ENCODE peak calls at places on chromosome X, in nine cellular contexts. P, J, Y, V, X, S, O, K and L are unnamed samples.

GRCh38 chrX:110159235-110159634 is 156.3 kb downstream of the TMEM164 start:
- DNase-seq in J (no peak), X (no peak), P (no peak), S (no peak), O (no peak), K (no peak), Y (no peak), V (no peak), L (no peak)

GRCh38 chrX:119036369-119037029 is 36.3 kb upstream of the CT47C1 start:
- DNase-seq in K (no peak), X (peak; percentile 23), V (no peak), O (no peak), S (no peak), Y (no peak), P (no peak), J (no peak), L (no peak)

GRCh38 chrX:150463566-150463965 is 100.4 kb downstream of the MAMLD1 start:
- DNase-seq in S (no peak), K (no peak), V (no peak), J (no peak), X (no peak), P (no peak), O (no peak), Y (no peak), L (no peak)

GRCh38 chrX:4762196-4762595 is 1048.7 kb upstream of the PRKX start:
- DNase-seq in J (no peak), Y (no peak), O (no peak), X (peak; percentile 11), S (peak; percentile 59), V (no peak), P (no peak), K (no peak), L (no peak)

GRCh38 chrX:143580266-143580665 is 55.6 kb downstream of the SLITRK4 start:
- DNase-seq in Y (no peak), X (no peak), V (no peak), S (no peak), O (no peak), P (peak; percentile 65), J (no peak), K (no peak), L (no peak)

GRCh38 chrX:29477878-29478277 is 737.5 kb upstream of the MAGEB2 start:
- DNase-seq in S (no peak), K (no peak), J (no peak), X (no peak), O (no peak), Y (no peak), P (no peak), V (no peak), L (no peak)

GRCh38 chrX:20729421-20729820 is 462.7 kb upstream of the RPS6KA3 start:
- DNase-seq in P (no peak), X (peak; percentile 40), K (no peak), S (no peak), Y (no peak), O (no peak), J (no peak), V (no peak), L (no peak)

GRCh38 chrX:72137846-72138455 is 6.2 kb upstream of the RTL5 start:
- DNase-seq in S (no peak), J (no peak), Y (no peak), V (no peak), P (no peak), K (no peak), X (no peak), O (no peak), L (no peak)

GRCh38 chrX:48278958-48279357 is 23.8 kb downstream of the SSX1 start:
- DNase-seq in Y (no peak), J (no peak), K (no peak), X (no peak), S (peak; percentile 35), P (no peak), O (no peak), V (no peak), L (no peak)

GRCh38 chrX:19811807-19812604 is 75.4 kb downstream of the SH3KBP1 start:
- DNase-seq in V (no peak), O (peak; percentile 57), P (no peak), K (no peak), J (no peak), S (peak; percentile 90), X (no peak), Y (no peak), L (no peak)

GRCh38 chrX:120311632-120312000 is 355 bp upstream of the TMEM255A start:
- DNase-seq in S (no peak), J (no peak), Y (no peak), O (no peak), P (no peak), K (no peak), X (no peak), V (no peak), L (no peak)

GRCh38 chrX:63713510-63713909 is 71.5 kb downstream of the ARHGEF9 start:
- DNase-seq in P (peak; percentile 4), V (no peak), O (no peak), X (no peak), Y (peak; percentile 29), K (no peak), S (peak; percentile 3), J (no peak), L (no peak)

GRCh38 chrX:21638311-21638710 is 19.8 kb downstream of the KLHL34 start:
- DNase-seq in Y (no peak), O (no peak), X (peak; percentile 78), J (no peak), S (no peak), K (no peak), V (no peak), P (peak; percentile 50), L (no peak)

GRCh38 chrX:96181571-96181970 is 503.1 kb upstream of the DIAPH2 start:
- DNase-seq in J (no peak), P (no peak), X (no peak), V (no peak), O (no peak), K (no peak), Y (no peak), S (no peak), L (no peak)

GRCh38 chrX:14915596-14915995 is 42.4 kb downstream of the MOSPD2 start:
- DNase-seq in X (no peak), J (no peak), K (no peak), Y (no peak), P (no peak), O (no peak), S (peak; percentile 41), V (no peak), L (no peak)